ENCODE peak calls at places on chromosomes 12 and 14, in ten cellular contexts. Y, M, L, D, I, P, V, W, O and A are unnamed samples. For H3K4me1, the result is how much of the 10 kb centered on the place peaks cover.

GRCh38 chr14:51331651-51332367 is 91.8 kb downstream of the TMX1 start:
- DNase-seq in D (no peak), L (no peak), I (no peak), Y (no peak), M (no peak), V (no peak), P (no peak), O (no peak), W (no peak), A (no peak)

GRCh38 chr12:56773113-56773512 is 10.0 kb downstream of the HSD17B6 start:
- DNase-seq in D (no peak), P (no peak), Y (no peak), M (no peak), L (no peak), W (no peak), V (no peak), I (no peak), O (no peak), A (no peak)

GRCh38 chr12:94789510-94790225 is 139.3 kb upstream of the TMCC3 start:
- DNase-seq in P (no peak), W (no peak), M (no peak), O (no peak), L (no peak), V (peak), Y (no peak), I (peak), D (no peak), A (no peak)

GRCh38 chr14:89473979-89474378 is 56.9 kb upstream of the FOXN3 start:
- DNase-seq in W (no peak), L (no peak), I (no peak), P (no peak), O (no peak), M (no peak), V (peak), D (no peak), Y (no peak), A (no peak)

GRCh38 chr14:105086833-105087307 is 21.6 kb upstream of the GPR132 start:
- DNase-seq in Y (peak), O (no peak), W (peak), P (peak), V (peak), L (no peak), I (peak), D (peak), M (peak), A (peak)

GRCh38 chr12:107844312-107844921 is 69.9 kb downstream of the ASCL4 start:
- DNase-seq in O (no peak), I (no peak), L (no peak), Y (no peak), W (no peak), D (no peak), M (peak), V (peak), P (no peak), A (peak)

GRCh38 chr12:111584959-111585358 is 14.2 kb downstream of the ATXN2 start:
- DNase-seq in D (no peak), P (no peak), W (no peak), L (no peak), V (no peak), O (no peak), Y (no peak), M (no peak), I (no peak), A (no peak)

GRCh38 chr14:105343194-105343593 is 28.6 kb downstream of the PACS2 start:
- DNase-seq in O (no peak), P (no peak), W (no peak), L (no peak), V (peak), M (no peak), Y (no peak), D (no peak), I (no peak), A (no peak)

GRCh38 chr12:53652366-53652765 is 23.5 kb downstream of the ATP5MC2 start:
- DNase-seq in M (no peak), L (no peak), O (no peak), P (no peak), Y (no peak), V (no peak), W (no peak), I (no peak), D (no peak), A (no peak)

GRCh38 chr12:107761502-107761904 is 566 bp upstream of the PRDM4 start:
- DNase-seq in V (peak), D (no peak), P (no peak), L (no peak), M (peak), Y (no peak), O (no peak), W (peak), I (no peak), A (no peak)

GRCh38 chr12:56080556-56081138 is 682 bp downstream of the ERBB3 start:
- DNase-seq in Y (peak), M (peak), D (no peak), W (no peak), V (no peak), I (no peak), O (no peak), P (peak), L (no peak), A (peak)

GRCh38 chr12:131841547-131841946 is 13.4 kb downstream of the MMP17 start:
- DNase-seq in P (no peak), M (no peak), O (no peak), Y (no peak), I (no peak), L (no peak), D (no peak), V (no peak), W (no peak), A (no peak)

GRCh38 chr12:49903351-49903699 is 375 bp downstream of the FAIM2 start:
- DNase-seq in M (no peak), V (no peak), D (no peak), Y (no peak), P (no peak), I (no peak), O (no peak), L (no peak), W (peak), A (no peak)

GRCh38 chr14:43135877-43136411 is 1371.1 kb downstream of the FSCB start:
- DNase-seq in O (no peak), D (no peak), V (no peak), M (no peak), I (no peak), Y (no peak), W (peak), L (no peak), P (no peak), A (no peak)

GRCh38 chr14:71354801-71355200 is 447.5 kb downstream of the PCNX1 start:
- DNase-seq in M (peak), V (no peak), I (no peak), O (no peak), D (no peak), P (no peak), Y (no peak), W (no peak), L (no peak), A (no peak)

GRCh38 chr14:68756071-68756481 is 36.8 kb downstream of the ZFP36L1 start:
- DNase-seq in I (no peak), M (no peak), V (peak), O (no peak), Y (no peak), L (no peak), W (no peak), D (no peak), P (no peak), A (no peak)
- H3K4me1 ChIP-seq in I (under half), M (under half), V (under half), O (under half), Y (half or more), L (under half), W (under half), D (under half), P (under half), A (half or more)

DNA sequence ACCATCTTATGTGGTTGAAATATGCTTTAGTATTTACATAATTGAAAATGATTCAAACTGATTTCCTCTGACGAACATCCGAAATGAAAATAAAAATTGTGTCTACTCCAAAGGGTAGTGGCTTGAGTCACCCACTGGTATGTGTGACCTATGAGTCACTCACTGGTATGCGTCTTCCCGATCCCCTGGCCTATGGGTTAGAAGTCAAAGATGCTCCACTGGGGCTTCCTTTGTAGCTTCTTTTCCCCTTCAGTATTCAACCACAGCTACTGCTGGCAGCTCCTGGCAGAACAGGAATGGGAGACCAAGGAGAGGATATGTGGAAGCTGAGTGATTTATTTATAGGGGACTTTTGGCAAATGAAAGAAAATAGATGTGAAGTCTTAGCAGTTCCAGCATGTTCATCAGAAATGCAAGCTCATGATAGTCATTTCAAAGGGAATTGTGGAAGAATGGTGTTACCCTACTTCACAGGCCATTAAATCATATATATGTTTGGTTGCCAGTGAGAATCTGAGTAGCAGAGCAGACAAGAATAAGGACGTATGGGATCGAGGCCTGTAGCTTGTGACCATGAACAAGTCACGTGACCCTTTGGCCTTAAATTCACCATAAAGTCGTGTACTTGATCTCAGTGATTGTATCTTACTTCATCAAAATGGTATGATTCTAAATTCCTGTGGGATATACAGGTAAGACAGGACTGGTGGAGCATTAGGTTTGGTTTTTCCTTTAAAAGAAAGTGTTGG is 108.3 kb downstream of the CRADD start:
- DNase-seq in M (peak), I (peak), Y (peak), O (no peak), P (peak), L (peak), D (peak), W (no peak), V (no peak), A (no peak)
- TF ChIP-seq POLR2AphosphoS5 in M (no peak), I (peak), Y (no peak), O (no peak), P (peak), L (peak), D (peak), W (no peak), V (peak), A (peak)

GRCh38 chr14:22841769-22842168 is 5.4 kb downstream of the MMP14 start:
- DNase-seq in Y (no peak), O (no peak), I (no peak), D (no peak), V (no peak), M (no peak), L (no peak), W (no peak), P (no peak), A (no peak)

GRCh38 chr14:22842211-22843122 is 6.1 kb downstream of the MMP14 start:
- DNase-seq in Y (no peak), V (no peak), M (no peak), W (no peak), P (no peak), D (no peak), O (no peak), I (no peak), L (no peak), A (no peak)

GRCh38 chr14:22844221-22845102 is 8.1 kb downstream of the MMP14 start:
- DNase-seq in D (no peak), P (no peak), V (no peak), Y (no peak), M (no peak), I (no peak), W (peak), O (no peak), L (no peak), A (no peak)

GRCh38 chr14:22845103-22845394 is 8.7 kb downstream of the MMP14 start:
- DNase-seq in W (no peak), V (no peak), D (no peak), O (no peak), P (no peak), L (no peak), Y (no peak), I (no peak), M (no peak), A (no peak)

GRCh38 chr14:22843123-22843925 is 6.9 kb downstream of the MMP14 start:
- DNase-seq in M (no peak), V (no peak), W (peak), D (no peak), O (no peak), P (no peak), Y (no peak), L (no peak), I (no peak), A (no peak)
- H3K27ac ChIP-seq in M (no peak), V (no peak), W (no peak), D (no peak), O (no peak), P (peak), Y (no peak), L (no peak), I (peak), A (peak)

DNA sequence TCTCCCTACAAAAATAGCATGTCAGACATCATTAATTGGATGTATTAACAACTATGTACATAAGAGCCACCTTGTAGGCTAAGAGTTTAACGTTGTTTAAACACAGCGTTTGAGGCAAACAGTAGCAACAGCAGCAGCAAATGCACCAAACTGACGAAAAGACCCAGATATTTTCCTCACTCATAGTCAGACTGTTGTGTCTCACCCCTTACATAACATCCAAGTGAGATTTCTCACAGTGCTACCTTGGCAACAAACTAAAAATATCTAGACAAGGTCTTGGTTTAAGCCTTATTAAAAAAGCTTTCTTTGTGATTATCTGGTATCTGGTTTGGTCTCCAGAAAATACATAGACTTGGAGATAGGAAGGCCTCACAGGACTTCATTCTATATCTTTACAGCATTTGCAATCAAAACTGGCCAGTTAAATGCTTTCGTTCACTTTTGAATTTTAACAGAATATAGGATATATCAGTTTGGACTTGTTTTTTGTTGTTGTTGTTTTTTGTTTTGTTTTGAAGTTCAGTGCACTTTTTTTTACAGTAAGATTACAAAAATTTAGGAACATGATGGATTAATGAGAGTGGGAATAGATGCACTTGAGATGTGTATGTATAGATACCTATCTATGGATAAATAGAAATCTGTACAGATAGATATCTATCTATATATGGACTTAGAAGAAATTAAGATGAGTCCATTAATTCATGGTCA is 4.1 kb downstream of the BHLHE41 start:
- DNase-seq in D (no peak), P (no peak), W (no peak), L (no peak), I (no peak), O (no peak), M (no peak), Y (no peak), V (no peak), A (no peak)
- H3K4me1 ChIP-seq in D (under half), P (under half), W (under half), L (half or more), I (under half), O (under half), M (under half), Y (under half), V (under half), A (half or more)

GRCh38 chr12:14773685-14774073 is 29.6 kb downstream of the WBP11 start:
- DNase-seq in Y (no peak), M (peak), V (peak), P (no peak), D (no peak), L (no peak), I (no peak), O (peak), W (peak), A (no peak)

GRCh38 chr12:14774944-14775651 is 28.2 kb downstream of the WBP11 start:
- DNase-seq in V (peak), P (peak), Y (no peak), O (no peak), M (peak), D (no peak), W (peak), L (no peak), I (peak), A (peak)

GRCh38 chr12:14775652-14776020 is 27.6 kb downstream of the WBP11 start:
- DNase-seq in L (no peak), I (no peak), P (no peak), D (no peak), O (no peak), V (no peak), Y (no peak), W (no peak), M (no peak), A (no peak)

GRCh38 chr12:14772946-14773345 is 30.3 kb downstream of the WBP11 start:
- DNase-seq in M (peak), Y (no peak), W (no peak), P (no peak), L (no peak), I (no peak), V (no peak), O (no peak), D (no peak), A (no peak)

GRCh38 chr12:14774074-14774943 is 29.0 kb downstream of the WBP11 start:
- DNase-seq in V (peak), W (peak), Y (no peak), P (peak), D (peak), L (peak), M (peak), O (peak), I (peak), A (peak)
- TF ChIP-seq POLR2AphosphoS5 in V (peak), W (peak), Y (no peak), P (peak), D (peak), L (peak), M (peak), O (peak), I (peak), A (peak)

DNA sequence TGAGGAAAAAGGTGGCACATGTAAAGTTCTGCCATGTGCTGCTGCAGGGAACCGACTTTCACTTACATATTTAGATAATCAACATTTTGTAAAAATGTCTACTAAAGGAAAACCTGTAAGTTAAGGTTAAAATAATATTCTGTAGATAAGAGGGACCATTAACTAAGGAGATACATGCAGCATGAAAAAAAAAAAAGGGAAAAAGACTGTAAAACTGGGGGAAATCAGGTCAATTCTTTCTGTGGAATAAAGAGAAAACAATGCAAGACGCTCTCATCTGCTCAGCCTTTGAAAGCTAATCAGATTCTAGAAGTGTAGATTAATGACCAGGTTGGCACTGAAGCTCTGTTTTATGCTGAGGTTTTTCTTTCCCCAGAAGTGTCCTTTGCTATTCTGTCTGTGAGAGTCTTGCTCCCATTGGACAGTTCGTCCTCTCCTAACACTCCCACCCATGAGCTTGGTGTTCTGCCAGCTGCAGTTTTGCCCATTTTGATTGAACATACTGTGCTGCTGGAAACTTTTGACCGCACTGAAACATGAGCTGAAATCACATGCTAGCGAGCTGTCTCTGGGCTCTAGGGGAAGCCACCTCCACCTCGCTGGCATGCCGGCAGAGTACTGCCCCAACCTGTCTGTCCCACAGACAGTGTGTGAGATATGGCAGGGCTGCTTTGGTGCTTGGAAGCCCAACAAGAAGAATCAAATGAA is 39.7 kb downstream of the PPTC7 start:
- DNase-seq in I (peak), D (no peak), P (peak), M (no peak), V (no peak), W (no peak), Y (no peak), L (no peak), O (peak), A (peak)
- H3K27ac ChIP-seq in I (peak), D (no peak), P (peak), M (no peak), V (no peak), W (peak), Y (no peak), L (no peak), O (peak), A (peak)

GRCh38 chr12:2262449-2262848 is 209.7 kb downstream of the CACNA1C start:
- DNase-seq in Y (no peak), M (no peak), I (no peak), P (no peak), O (no peak), L (no peak), V (no peak), D (no peak), W (no peak), A (no peak)

GRCh38 chr12:2265461-2266167 is 212.8 kb downstream of the CACNA1C start:
- DNase-seq in P (no peak), L (no peak), W (peak), D (no peak), V (peak), O (no peak), M (no peak), Y (no peak), I (no peak), A (no peak)

GRCh38 chr12:2261708-2262107 is 208.9 kb downstream of the CACNA1C start:
- DNase-seq in M (no peak), O (no peak), P (no peak), L (no peak), W (no peak), D (no peak), Y (no peak), V (no peak), I (no peak), A (no peak)

GRCh38 chr12:2264622-2265306 is 212.0 kb downstream of the CACNA1C start:
- DNase-seq in M (no peak), D (no peak), O (no peak), P (peak), W (no peak), I (no peak), V (no peak), Y (no peak), L (no peak), A (no peak)

DNA sequence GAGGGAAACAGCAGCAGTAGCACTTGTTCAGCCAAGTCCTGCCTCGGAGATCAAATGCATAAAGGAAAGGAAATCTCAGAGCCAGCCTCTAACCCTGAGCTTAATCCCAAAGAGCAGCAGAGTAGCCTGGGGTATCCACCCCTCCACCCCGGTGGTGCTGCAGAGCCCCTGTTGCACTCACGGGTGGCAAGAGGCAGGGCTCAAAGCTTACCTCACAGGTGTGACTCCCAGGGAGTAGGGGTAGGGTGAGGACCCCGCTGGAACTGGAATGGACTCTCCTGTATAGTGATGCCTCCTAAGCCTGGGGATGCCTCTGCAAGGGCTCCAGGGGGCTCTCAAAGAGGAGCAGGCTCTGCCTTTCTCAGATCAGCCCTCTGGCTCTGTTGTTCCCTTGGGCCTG is 211.1 kb downstream of the CACNA1C start:
- DNase-seq in P (no peak), W (no peak), V (no peak), Y (no peak), D (no peak), I (no peak), O (no peak), L (no peak), M (no peak), A (no peak)
- H3K4me1 ChIP-seq in P (under half), W (under half), V (half or more), Y (under half), D (under half), I (under half), O (under half), L (under half), M (under half), A (under half)